ENCODE peak calls at places on chromosome 7, in seven cellular contexts. H is cardiac muscle cell; X is CD8-positive, alpha-beta memory T cell; A is GM06990; P is IMR-90; R is mammary epithelial cell; J is neuronal stem cell. I is an unnamed sample.

GRCh38 chr7:18762189-18762588 is 266.6 kb downstream of the HDAC9 start:
- DNase-seq in H (peak; percentile 3), X (no peak), A (no peak), P (peak; percentile 66), R (no peak), J (no peak), I (no peak)

GRCh38 chr7:156145996-156146395 is 333.7 kb upstream of the SHH start:
- DNase-seq in H (no peak), X (no peak), A (no peak), P (no peak), R (no peak), J (no peak), I (no peak)

GRCh38 chr7:33940503-33940902 is 35.2 kb downstream of the BMPER start:
- DNase-seq in H (no peak), X (no peak), A (no peak), P (peak; percentile 68), R (no peak), J (no peak), I (no peak)

GRCh38 chr7:125491137-125491536 is 561.5 kb upstream of the POT1 start:
- DNase-seq in H (no peak), X (no peak), A (no peak), P (no peak), R (no peak), J (no peak), I (no peak)

GRCh38 chr7:70325509-70326101 is 727.3 kb downstream of the AUTS2 start:
- DNase-seq in H (no peak), X (no peak), A (no peak), P (peak; percentile 9), R (peak; percentile 76), J (no peak), I (no peak)

GRCh38 chr7:53531-53930 is 138.8 kb upstream of the FAM20C start:
- DNase-seq in H (no peak), X (no peak), A (no peak), P (no peak), R (no peak), J (no peak), I (no peak)

GRCh38 chr7:25009271-25009670 is 29.3 kb upstream of the OSBPL3 start:
- DNase-seq in H (no peak), X (no peak), A (no peak), P (peak; percentile 98), R (peak; percentile 81), J (no peak), I (no peak)

GRCh38 chr7:2244404-2244803 is 2.4 kb downstream of the NUDT1 start:
- DNase-seq in H (no peak), X (no peak), A (no peak), P (no peak), R (no peak), J (no peak), I (no peak)

GRCh38 chr7:150610193-150610592 is 22.0 kb downstream of the GIMAP6 start:
- DNase-seq in H (no peak), X (no peak), A (no peak), P (no peak), R (no peak), J (no peak), I (no peak)

DNA sequence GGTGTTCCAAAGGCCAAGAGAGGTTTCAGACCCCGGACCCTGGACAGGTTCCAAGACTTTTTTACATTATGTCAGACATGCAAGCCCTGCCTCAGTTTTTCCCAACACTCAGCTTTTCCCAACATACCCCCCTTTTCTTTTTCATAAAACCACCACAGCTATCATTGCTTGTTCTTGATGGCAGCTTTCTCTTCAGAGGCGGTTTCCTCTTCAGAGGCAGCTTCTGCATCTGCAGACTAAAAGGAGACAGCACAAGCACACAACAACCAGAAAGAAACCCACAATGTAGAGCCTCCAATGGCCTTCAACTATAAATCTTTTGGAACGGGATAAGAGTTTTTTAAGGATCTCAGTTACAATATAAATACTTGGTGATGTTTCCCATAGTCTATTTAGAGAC is 19.3 kb downstream of the GIMAP6 start:
- DNase-seq in H (no peak), X (no peak), A (no peak), P (no peak), R (no peak), J (no peak), I (no peak)
- H3K36me3 ChIP-seq in H (no peaks in the 10 kb centered on the region), X (no peaks in the 10 kb centered on the region), A (no peaks in the 10 kb centered on the region), P (no peaks in the 10 kb centered on the region), R (no peaks in the 10 kb centered on the region), J (no peaks in the 10 kb centered on the region), I (no peaks in the 10 kb centered on the region)

GRCh38 chr7:29413511-29414178 is 150.0 kb upstream of the PRR15 start:
- DNase-seq in H (no peak), X (no peak), A (no peak), P (no peak), R (peak; percentile 79), J (no peak), I (no peak)
- H3K36me3 ChIP-seq in H (no peaks in the 10 kb centered on the region), X (no peaks in the 10 kb centered on the region), A (no peaks in the 10 kb centered on the region), P (no peaks in the 10 kb centered on the region), R (no peaks in the 10 kb centered on the region), J (no peaks in the 10 kb centered on the region), I (no peaks in the 10 kb centered on the region)

DNA sequence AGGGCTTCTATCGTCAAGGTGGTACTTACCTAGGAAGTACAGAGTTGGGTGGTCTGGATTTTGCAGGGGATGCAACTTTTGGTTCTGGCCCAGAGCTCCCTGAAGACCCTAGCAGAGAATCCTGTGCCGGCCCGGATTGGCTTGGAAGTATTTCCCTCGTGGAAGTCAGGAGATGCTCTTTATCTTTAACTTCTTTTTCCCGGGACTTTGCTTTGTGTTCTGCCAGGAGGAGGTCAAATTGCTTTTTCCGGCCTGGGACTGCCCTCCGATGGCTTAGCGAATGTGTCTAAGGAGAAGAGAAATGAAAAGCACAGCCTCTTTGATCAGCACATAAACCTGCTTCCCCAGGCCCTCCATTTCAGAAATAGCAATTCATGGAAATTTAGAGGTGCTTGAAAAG is 57.0 kb upstream of the EFCAB10 start:
- DNase-seq in H (no peak), X (no peak), A (no peak), P (no peak), R (no peak), J (no peak), I (no peak)
- H3K36me3 ChIP-seq in H (no peaks in the 10 kb centered on the region), X (peaks cover 35% of the 10 kb centered on the region), A (no peaks in the 10 kb centered on the region), P (peaks cover 39% of the 10 kb centered on the region), R (no peaks in the 10 kb centered on the region), J (peaks cover 7% of the 10 kb centered on the region), I (peaks cover 64% of the 10 kb centered on the region)

GRCh38 chr7:78124221-78124620 is 325.6 kb downstream of the PHTF2 start:
- DNase-seq in H (no peak), X (no peak), A (no peak), P (no peak), R (no peak), J (no peak), I (no peak)
- H3K36me3 ChIP-seq in H (no peaks in the 10 kb centered on the region), X (no peaks in the 10 kb centered on the region), A (no peaks in the 10 kb centered on the region), P (no peaks in the 10 kb centered on the region), R (no peaks in the 10 kb centered on the region), J (no peaks in the 10 kb centered on the region), I (no peaks in the 10 kb centered on the region)

GRCh38 chr7:26208040-26208439 is 6.5 kb downstream of the CBX3 start:
- DNase-seq in H (no peak), X (no peak), A (no peak), P (no peak), R (no peak), J (no peak), I (no peak)
- H3K36me3 ChIP-seq in H (peaks cover 57% of the 10 kb centered on the region), X (peaks cover 40% of the 10 kb centered on the region), A (peaks cover 10% of the 10 kb centered on the region), P (peaks cover 41% of the 10 kb centered on the region), R (peaks cover 43% of the 10 kb centered on the region), J (peaks cover 16% of the 10 kb centered on the region), I (peaks cover 50% of the 10 kb centered on the region)